ENCODE peak calls at places on chromosomes 6 and 20, in four cellular contexts. J is kidney tubule cell, X is small intestine, Z is T-helper 2 cell. O is an unnamed sample.

GRCh38 chr6:25248100-25248499 is 31.1 kb upstream of the CARMIL1 start:
- DNase-seq in J (peak; percentile 78), X (no peak), Z (no peak), O (no peak)

GRCh38 chr20:46901638-46902037 is 7.0 kb downstream of the EYA2 start:
- DNase-seq in J (no peak), X (no peak), Z (no peak), O (no peak)

GRCh38 chr6:127918506-127919427 is 17.9 kb upstream of the THEMIS start:
- DNase-seq in J (no peak), X (peak; percentile 38), Z (no peak), O (no peak)

GRCh38 chr20:5148581-5148980 is 21.8 kb downstream of the CDS2 start:
- DNase-seq in J (no peak), X (no peak), Z (no peak), O (no peak)

GRCh38 chr20:53578492-53579222 is 15.0 kb downstream of the ZNF217 start:
- DNase-seq in J (peak; percentile 84), X (peak; percentile 88), Z (no peak), O (peak; percentile 68)

GRCh38 chr20:50681359-50682064 is 9.8 kb downstream of the RIPOR3 start:
- DNase-seq in J (peak; percentile 50), X (no peak), Z (no peak), O (no peak)

GRCh38 chr20:64077876-64078551 is 1.3 kb downstream of the RGS19 start:
- DNase-seq in J (no peak), X (no peak), Z (peak; percentile 38), O (peak; percentile 78)

GRCh38 chr6:167676000-167676665 is 150.6 kb upstream of the AFDN start:
- DNase-seq in J (no peak), X (peak; percentile 96), Z (no peak), O (no peak)

GRCh38 chr6:6033858-6034257 is 27.1 kb upstream of the NRN1 start:
- DNase-seq in J (no peak), X (no peak), Z (no peak), O (no peak)

O was measured in memory B cell.